ENCODE peak calls at places on chromosomes 3 and 15, in five cellular contexts. O, X, M, F and U are unnamed samples.

GRCh38 chr3:175392653-175393052 is 533.5 kb downstream of the NAALADL2 start:
- DNase-seq in O (no peak), M (no peak), F (no peak), X (no peak), U (no peak)

GRCh38 chr15:42491540-42492225 is 742 bp upstream of the ZNF106 start:
- DNase-seq in M (peak), F (no peak), O (no peak), X (no peak), U (no peak)

GRCh38 chr3:61819861-61820260 is 258.5 kb downstream of the PTPRG start:
- DNase-seq in X (no peak), M (no peak), O (no peak), F (no peak), U (no peak)

GRCh38 chr3:44206862-44207652 is 34.6 kb upstream of the TOPAZ1 start:
- DNase-seq in X (no peak), O (no peak), F (no peak), M (no peak), U (no peak)

GRCh38 chr3:66997560-66998074 is 490 bp upstream of the KBTBD8 start:
- DNase-seq in F (no peak), O (no peak), M (no peak), X (no peak), U (peak)

GRCh38 chr3:42843730-42844713 is 31.7 kb downstream of the CYP8B1 start:
- DNase-seq in F (no peak), M (no peak), X (no peak), O (no peak), U (no peak)

GRCh38 chr3:113607219-113607596 is 74.9 kb downstream of the SIDT1 start:
- DNase-seq in X (no peak), O (no peak), M (no peak), F (no peak), U (no peak)

GRCh38 chr15:80403712-80404056 is 498 bp upstream of the ARNT2 start:
- DNase-seq in X (no peak), F (peak), O (no peak), M (no peak), U (no peak)

GRCh38 chr15:30065025-30065801 is 17.5 kb upstream of the GOLGA8J start:
- DNase-seq in M (peak), X (peak), O (no peak), F (no peak), U (no peak)

GRCh38 chr15:89395996-89396395 is 61.4 kb upstream of the POLG start:
- DNase-seq in X (no peak), F (no peak), O (no peak), M (peak), U (no peak)

GRCh38 chr3:181613813-181614212 is 97.9 kb upstream of the SOX2 start:
- DNase-seq in X (no peak), O (no peak), F (no peak), M (no peak), U (no peak)

GRCh38 chr3:66593978-66594377 is 93.2 kb upstream of the LRIG1 start:
- DNase-seq in X (peak), F (no peak), O (no peak), M (peak), U (no peak)

GRCh38 chr3:15015456-15015855 is 49.7 kb downstream of the MRPS25 start:
- DNase-seq in M (no peak), O (no peak), X (no peak), F (no peak), U (no peak)

GRCh38 chr15:33720952-33721351 is 247.3 kb upstream of the CHRM5 start:
- DNase-seq in F (no peak), O (no peak), M (peak), X (peak), U (no peak)

GRCh38 chr3:147989344-147989743 is 580.2 kb downstream of the ZIC1 start:
- DNase-seq in F (no peak), M (no peak), O (no peak), X (no peak), U (no peak)

GRCh38 chr3:156317457-156317856 is 197.1 kb downstream of the KCNAB1 start:
- DNase-seq in X (no peak), M (peak), F (no peak), O (no peak), U (no peak)

GRCh38 chr3:141311170-141311495 is 57.2 kb upstream of the ZBTB38 start:
- DNase-seq in O (no peak), X (no peak), F (no peak), M (no peak), U (no peak)

GRCh38 chr3:134567605-134568004 is 81.7 kb downstream of the CEP63 start:
- DNase-seq in O (no peak), M (no peak), F (no peak), X (no peak), U (no peak)

GRCh38 chr3:24389108-24390090 is 105.3 kb downstream of the THRB start:
- DNase-seq in X (no peak), O (no peak), F (no peak), M (no peak), U (no peak)

GRCh38 chr15:50065264-50065663 is 53.8 kb downstream of the ATP8B4 start:
- DNase-seq in X (no peak), M (no peak), O (no peak), F (no peak), U (no peak)

GRCh38 chr15:86403221-86403620 is 323.6 kb downstream of the AGBL1 start:
- DNase-seq in M (no peak), O (no peak), X (no peak), F (no peak), U (no peak)

GRCh38 chr15:34297059-34297458 is 40.5 kb downstream of the SLC12A6 start:
- DNase-seq in O (no peak), X (peak), M (no peak), F (no peak), U (no peak)

GRCh38 chr15:74798388-74799254 is 14.0 kb upstream of the LMAN1L start:
- DNase-seq in X (no peak), M (no peak), O (no peak), F (no peak), U (no peak)

GRCh38 chr15:67549736-67550135 is 7.2 kb downstream of the MAP2K5 start:
- DNase-seq in X (no peak), F (no peak), M (no peak), O (no peak), U (no peak)

GRCh38 chr15:35349916-35350315 is 196.0 kb downstream of the DPH6 start:
- DNase-seq in O (no peak), M (peak), F (no peak), X (no peak), U (no peak)

GRCh38 chr3:124267406-124267805 is 275.5 kb upstream of the ROPN1 start:
- DNase-seq in X (no peak), M (no peak), O (no peak), F (no peak), U (no peak)

GRCh38 chr3:124266517-124266916 is 274.6 kb upstream of the ROPN1 start:
- DNase-seq in M (no peak), X (no peak), F (no peak), O (no peak), U (no peak)

GRCh38 chr3:124268355-124268754 is 276.4 kb upstream of the ROPN1 start:
- DNase-seq in F (no peak), M (no peak), X (no peak), O (no peak), U (no peak)

GRCh38 chr3:124272611-124273151 is 280.8 kb upstream of the ROPN1 start:
- DNase-seq in X (no peak), M (no peak), O (no peak), F (no peak), U (no peak)

DNA sequence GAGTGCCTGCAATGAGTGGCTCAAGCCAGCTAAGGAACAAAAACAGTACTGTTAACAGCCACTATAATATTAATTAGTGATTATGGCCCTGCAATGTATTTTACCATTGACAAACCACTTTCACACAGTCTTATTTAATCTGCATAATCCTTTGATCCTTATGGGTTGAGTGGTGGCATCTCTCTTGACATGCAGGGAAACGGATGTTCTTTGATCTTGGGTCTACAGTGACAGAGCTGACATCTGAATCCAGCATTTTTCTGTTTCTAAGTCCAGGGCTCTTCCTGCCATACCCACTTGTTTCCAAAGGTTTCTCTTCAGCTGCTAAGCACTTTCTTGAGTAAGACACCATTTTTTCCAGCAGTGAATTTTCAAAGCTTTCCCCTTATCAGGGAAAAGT is 277.7 kb upstream of the ROPN1 start:
- DNase-seq in M (no peak), O (no peak), X (no peak), F (no peak), U (no peak)
- TF ChIP-seq CTCF in M (no peak), O (no peak), X (no peak), F (no peak), U (no peak)

DNA sequence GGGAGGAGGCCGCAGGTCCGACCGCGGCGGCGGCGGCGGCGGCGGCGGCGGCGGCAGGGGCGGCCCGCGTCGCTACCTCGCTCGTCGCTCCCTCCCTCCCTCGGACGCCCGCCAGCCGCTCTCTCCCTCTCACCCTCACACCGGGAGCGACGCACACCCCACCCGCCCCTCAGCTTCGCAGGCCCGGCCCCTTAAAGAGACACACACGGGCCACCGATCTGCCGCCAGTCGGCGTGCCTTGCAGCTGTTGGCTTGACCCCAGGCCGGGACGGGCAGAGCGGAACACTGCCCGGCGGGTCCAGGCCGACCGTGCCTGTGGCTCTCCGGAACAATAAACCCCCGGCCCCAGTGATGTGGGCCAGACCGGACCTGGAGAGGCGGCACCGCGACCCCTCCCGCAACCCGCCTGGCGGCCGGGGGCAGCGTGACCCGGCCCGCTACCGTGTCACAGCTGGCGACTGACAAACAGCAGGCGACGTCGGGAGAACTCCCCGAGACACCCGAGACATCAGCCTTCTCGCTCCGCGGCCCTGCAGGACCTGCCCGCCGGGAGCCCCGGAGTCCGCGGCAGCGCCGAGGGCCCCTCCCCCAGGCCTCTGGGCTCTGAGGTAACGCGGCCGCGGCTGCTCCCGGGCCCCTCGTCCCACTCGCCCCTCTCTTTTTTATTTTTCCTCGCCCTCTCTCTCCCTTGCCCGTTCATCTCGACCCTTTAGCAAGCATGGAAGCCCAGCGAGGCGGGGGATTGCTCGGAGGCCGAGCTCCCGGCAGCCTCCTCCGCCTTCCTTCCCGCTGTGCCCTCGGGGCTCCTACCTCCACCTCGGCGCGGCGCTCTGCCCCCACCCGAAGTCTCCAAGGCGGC is at the start of gene SETD2:
- DNase-seq in X (peak), F (peak), O (peak), M (peak), U (peak)
- TF ChIP-seq CTCF in X (peak), F (peak), O (peak), M (peak), U (peak)

GRCh38 chr15:91885714-91886265 is 32.3 kb downstream of the SLCO3A1 start:
- DNase-seq in X (no peak), F (no peak), M (no peak), O (no peak), U (no peak)
- TF ChIP-seq CTCF in X (no peak), F (peak), M (no peak), O (no peak), U (no peak)

DNA sequence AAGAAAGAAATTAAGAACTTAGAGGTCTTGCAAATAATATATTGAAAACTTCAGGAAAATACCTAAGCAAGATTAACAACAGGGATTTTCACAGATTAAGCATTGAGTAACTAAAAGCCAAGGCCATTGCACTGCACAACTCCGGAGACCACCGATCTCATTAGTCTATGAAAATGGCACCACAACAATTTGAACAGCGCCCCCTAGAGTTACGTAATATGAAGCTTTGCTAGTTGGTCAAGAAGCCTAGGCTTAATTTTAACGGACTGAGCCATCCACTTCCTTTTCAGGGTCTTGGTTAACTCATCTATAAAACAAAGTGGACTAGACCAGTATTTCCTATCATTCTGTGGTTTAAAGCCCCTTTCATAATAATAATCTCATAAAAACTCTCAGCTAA is 24.8 kb downstream of the TMEM212 start:
- DNase-seq in F (no peak), X (no peak), M (no peak), O (no peak), U (no peak)
- TF ChIP-seq CTCF in F (peak), X (peak), M (peak), O (no peak), U (peak)

DNA sequence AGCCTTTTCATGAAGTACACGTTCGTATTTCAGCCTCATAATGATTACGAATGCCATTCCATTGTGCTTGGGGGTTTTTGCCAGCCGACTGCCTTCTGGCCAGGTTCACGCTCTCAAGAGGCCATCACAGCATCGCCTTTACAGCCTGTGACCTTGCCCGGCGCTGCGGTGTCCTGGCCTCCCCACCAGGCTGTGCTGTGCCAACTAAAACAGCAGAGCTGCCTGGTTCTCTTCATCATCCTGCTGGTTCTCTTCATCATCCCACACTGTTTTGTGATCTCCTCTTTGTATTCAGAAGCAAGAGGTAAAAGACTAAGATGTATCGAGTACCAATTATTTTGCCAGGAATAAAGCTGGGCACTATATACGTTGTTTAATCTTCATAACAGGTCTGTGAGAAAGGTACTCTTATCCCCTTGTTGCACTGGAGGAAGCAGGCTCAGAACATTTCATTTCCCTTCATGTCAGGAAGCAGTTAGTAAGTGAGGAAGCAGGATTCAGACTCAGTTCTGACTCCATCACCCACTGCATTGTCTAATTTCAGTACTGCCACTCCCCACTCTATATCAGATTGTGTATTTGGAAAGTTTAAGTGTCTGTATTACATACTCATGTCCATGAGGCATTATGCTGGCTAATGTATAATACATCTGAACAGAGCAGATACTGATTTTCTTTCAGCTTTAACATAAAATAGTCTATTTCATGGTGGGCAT is 92.7 kb downstream of the LRRC28 start:
- DNase-seq in F (peak), X (no peak), M (no peak), O (peak), U (no peak)
- TF ChIP-seq CTCF in F (peak), X (no peak), M (no peak), O (peak), U (no peak)

GRCh38 chr15:70974004-70974832 is 81.6 kb downstream of the LRRC49 start:
- DNase-seq in X (peak), F (no peak), M (peak), O (no peak), U (no peak)
- TF ChIP-seq CTCF in X (peak), F (peak), M (peak), O (no peak), U (no peak)

GRCh38 chr15:70095387-70096214 is 2.1 kb downstream of the TLE3 start:
- DNase-seq in X (no peak), M (no peak), O (peak), F (peak), U (no peak)
- TF ChIP-seq CTCF in X (no peak), M (no peak), O (no peak), F (peak), U (peak)

DNA sequence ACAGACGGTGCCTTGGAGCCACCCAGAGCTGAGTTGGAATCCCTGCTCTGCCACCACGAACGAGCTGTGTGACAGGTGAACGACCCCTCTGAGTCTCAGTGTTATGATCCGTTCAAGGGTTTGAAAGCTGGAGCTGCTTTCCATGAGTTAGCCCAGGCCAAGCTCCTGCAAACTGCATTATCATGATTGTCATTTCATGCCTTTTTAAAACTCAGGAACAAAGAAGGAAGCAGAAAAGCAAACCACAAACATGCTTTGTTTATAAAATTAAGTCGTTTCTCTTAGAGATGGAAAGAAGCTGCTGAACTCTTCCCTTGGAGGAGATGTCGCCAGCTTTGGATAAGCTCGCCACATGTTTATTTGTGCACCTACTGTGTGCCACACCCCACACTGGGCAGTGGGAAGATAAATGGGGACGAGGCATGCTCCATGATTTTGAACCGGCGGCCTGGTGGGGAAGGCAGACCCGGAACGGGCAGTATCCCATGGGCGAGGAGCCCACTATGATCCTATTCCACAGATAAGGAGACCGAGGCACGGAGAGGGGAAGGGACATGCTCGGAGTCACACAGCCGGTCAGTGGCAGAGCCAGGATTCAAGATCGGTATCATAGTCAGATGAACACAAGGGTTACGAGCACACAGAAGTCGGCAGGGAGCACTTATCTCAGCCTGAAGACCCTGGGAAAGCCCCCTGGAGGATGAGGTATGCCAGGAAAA is 15.9 kb downstream of the HRH1 start:
- DNase-seq in M (no peak), O (no peak), F (no peak), X (no peak), U (no peak)
- TF ChIP-seq CTCF in M (no peak), O (no peak), F (peak), X (no peak), U (no peak)

GRCh38 chr3:170033489-170033888 is 4.3 kb upstream of the GPR160 start:
- DNase-seq in M (no peak), X (no peak), O (peak), F (no peak), U (no peak)
- TF ChIP-seq CTCF in M (no peak), X (no peak), O (no peak), F (no peak), U (no peak)